ENCODE peak calls at places on chromosomes 3 and 15, in five cellular contexts. N is heart left ventricle; W is CD4-positive, alpha-beta memory T cell; M is aorta; O is HCT116. T is an unnamed sample.
A peak's percentile ranks its signal among the peaks of the same experiment; 100 is the strongest.

GRCh38 chr3:185711255-185711870 is 113.5 kb downstream of the IGF2BP2 start:
- DNase-seq in O (no peak), M (no peak), W (no peak), N (no peak), T (no peak)

GRCh38 chr15:99408236-99409096 is 157.2 kb downstream of the LRRC28 start:
- DNase-seq in N (peak; percentile 65), O (no peak), W (no peak), M (peak; percentile 77), T (no peak)

GRCh38 chr3:146968204-146968651 is 363.1 kb upstream of the PLSCR5 start:
- DNase-seq in N (no peak), O (peak; percentile 57), W (no peak), M (no peak), T (no peak)

GRCh38 chr3:25542571-25543039 is 114.5 kb downstream of the RARB start:
- DNase-seq in O (no peak), N (no peak), M (no peak), W (no peak), T (no peak)

GRCh38 chr3:193391902-193392301 is 13.3 kb upstream of the ATP13A5 start:
- DNase-seq in O (no peak), M (no peak), W (no peak), N (no peak), T (no peak)

GRCh38 chr15:90557651-90558084 is 27.9 kb downstream of the CRTC3 start:
- DNase-seq in M (peak; percentile 93), O (no peak), W (no peak), N (peak; percentile 96), T (no peak)

GRCh38 chr3:191051037-191051436 is 148.0 kb upstream of the OSTN start:
- DNase-seq in M (no peak), O (peak; percentile 31), N (no peak), W (no peak), T (peak; percentile 9)

GRCh38 chr3:169165196-169166159 is 498.0 kb downstream of the MECOM start:
- DNase-seq in O (no peak), N (no peak), M (no peak), W (no peak), T (no peak)

GRCh38 chr3:25349828-25350227 is 78.2 kb upstream of the RARB start:
- DNase-seq in W (no peak), M (no peak), N (no peak), O (no peak), T (no peak)

GRCh38 chr3:33826206-33826605 is 27.8 kb downstream of the PDCD6IP start:
- DNase-seq in W (no peak), O (no peak), M (no peak), N (no peak), T (no peak)

GRCh38 chr3:135627057-135627456 is 338.5 kb upstream of the PPP2R3A start:
- DNase-seq in N (no peak), W (no peak), M (no peak), O (no peak), T (no peak)

GRCh38 chr3:186596568-186597287 is 16.1 kb upstream of the AHSG start:
- DNase-seq in O (no peak), W (no peak), N (no peak), M (no peak), T (no peak)

GRCh38 chr3:37463163-37463562 is 288.8 kb upstream of the LRRFIP2 start:
- DNase-seq in M (no peak), O (no peak), W (no peak), N (no peak), T (no peak)

GRCh38 chr3:5195605-5196004 is 8.1 kb downstream of the EDEM1 start:
- DNase-seq in M (no peak), O (no peak), N (peak; percentile 46), W (no peak), T (no peak)

GRCh38 chr3:133838916-133839800 is 33.5 kb downstream of the SRPRB start:
- DNase-seq in M (no peak), W (no peak), O (no peak), N (no peak), T (no peak)

GRCh38 chr3:131402391-131403039 is 20.9 kb downstream of the NUDT16 start:
- DNase-seq in O (no peak), N (no peak), W (no peak), M (no peak), T (no peak)

GRCh38 chr3:44065741-44066140 is 175.9 kb upstream of the TOPAZ1 start:
- DNase-seq in W (no peak), N (no peak), O (no peak), M (no peak), T (peak; percentile 73)

GRCh38 chr3:30607032-30607833 is 832 bp downstream of the TGFBR2 start:
- DNase-seq in N (peak; percentile 83), W (peak; percentile 68), M (peak; percentile 88), O (no peak), T (peak; percentile 75)

GRCh38 chr3:135513106-135514063 is 452.1 kb upstream of the PPP2R3A start:
- DNase-seq in W (no peak), M (no peak), N (no peak), O (peak; percentile 60), T (no peak)

GRCh38 chr15:60763668-60764067 is 284.7 kb upstream of the ICE2 start:
- DNase-seq in M (no peak), O (no peak), W (no peak), N (no peak), T (no peak)

GRCh38 chr3:94869059-94869547 is 806.2 kb downstream of the NSUN3 start:
- DNase-seq in M (no peak), N (no peak), W (no peak), O (no peak), T (no peak)

GRCh38 chr3:36923981-36924747 is 20.7 kb downstream of the TRANK1 start:
- DNase-seq in N (no peak), O (no peak), M (no peak), W (no peak), T (no peak)

GRCh38 chr3:27666277-27666676 is 55.8 kb downstream of the EOMES start:
- DNase-seq in M (no peak), W (no peak), N (no peak), O (no peak), T (peak; percentile 16)

GRCh38 chr15:50138391-50138790 is 19.4 kb upstream of the ATP8B4 start:
- DNase-seq in M (no peak), O (no peak), W (no peak), N (no peak), T (no peak)

GRCh38 chr15:88834211-88834812 is 31.1 kb downstream of the ACAN start:
- DNase-seq in W (peak; percentile 15), N (peak; percentile 56), O (peak; percentile 22), M (peak; percentile 89), T (peak; percentile 89)

GRCh38 chr3:184679056-184679502 is 32.8 kb downstream of the MAGEF1 start:
- DNase-seq in M (no peak), O (no peak), N (peak; percentile 84), W (no peak), T (peak; percentile 89)
- H3K4me3 ChIP-seq in M (no peak overlapping the region), O (no peak overlapping the region), N (no peak overlapping the region), W (no peak overlapping the region), T (no peak overlapping the region)

GRCh38 chr3:158642005-158642404 is 2.3 kb upstream of the GFM1 start:
- DNase-seq in W (peak; percentile 14), M (no peak), O (no peak), N (no peak), T (no peak)
- H3K27me3 ChIP-seq in W (no peaks in the 10 kb centered on the region), M (no peaks in the 10 kb centered on the region), O (no peaks in the 10 kb centered on the region), N (no peaks in the 10 kb centered on the region), T (no peaks in the 10 kb centered on the region)

DNA sequence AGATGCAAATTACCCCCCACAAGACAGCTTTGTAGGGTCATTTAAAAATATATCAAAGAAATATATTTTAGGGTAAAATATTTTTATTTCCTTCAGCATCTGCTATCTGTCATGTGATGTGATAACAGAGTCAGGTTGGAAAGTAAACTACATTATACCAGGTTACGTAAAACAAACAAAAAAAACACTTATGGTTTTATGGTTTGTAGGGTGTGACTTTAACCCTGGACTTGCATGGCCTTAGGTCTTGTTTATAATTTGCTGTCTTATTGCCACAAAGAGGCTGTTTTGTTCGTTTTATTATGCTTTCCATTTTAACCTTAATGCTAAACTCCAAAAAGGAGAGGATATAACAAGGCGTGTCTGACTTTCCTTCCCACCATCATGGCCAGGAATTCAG is 244.5 kb upstream of the MME start:
- DNase-seq in N (no peak), W (no peak), O (no peak), M (no peak), T (no peak)
- H3K4me3 ChIP-seq in N (no peak overlapping the region), W (no peak overlapping the region), O (no peak overlapping the region), M (no peak overlapping the region), T (no peak overlapping the region)

GRCh38 chr15:29117778-29118177 is 151.8 kb downstream of the NSMCE3 start:
- DNase-seq in W (no peak), N (no peak), M (no peak), O (no peak), T (no peak)
- H3K27me3 ChIP-seq in W (no peaks in the 10 kb centered on the region), N (peaks cover 6% of the 10 kb centered on the region), M (no peaks in the 10 kb centered on the region), O (no peaks in the 10 kb centered on the region), T (peaks cover 3% of the 10 kb centered on the region)